ENCODE peak calls at places on chromosome 10, in four cellular contexts. One of them, this sample, is unnamed. For H3K27me3, the result is how much of the 10 kb centered on the place peaks cover.

GRCh38 chr10:35336921-35337741 is 822 bp downstream of the CCNY start:
- DNase-seq in GM12878: no peak
- DNase-seq in H1: no peak
- DNase-seq in HepG2: peak
- DNase-seq in this sample: peak

GRCh38 chr10:120184547-120185337 is 272.3 kb upstream of the PLPP4 start:
- DNase-seq in HepG2: no peak
- DNase-seq in H1: no peak
- DNase-seq in GM12878: no peak
- DNase-seq in this sample: no peak

GRCh38 chr10:122854648-122855047 is 9.0 kb upstream of the CUZD1 start:
- DNase-seq in GM12878: no peak
- DNase-seq in H1: no peak
- DNase-seq in HepG2: no peak
- DNase-seq in this sample: no peak

GRCh38 chr10:93352638-93353383 is 129.3 kb downstream of the MYOF start:
- DNase-seq in HepG2: peak
- DNase-seq in GM12878: no peak
- DNase-seq in H1: no peak
- DNase-seq in this sample: peak

GRCh38 chr10:63166742-63167258 is 33.7 kb downstream of the NRBF2 start:
- DNase-seq in HepG2: peak
- DNase-seq in GM12878: peak
- DNase-seq in H1: no peak
- DNase-seq in this sample: peak

GRCh38 chr10:33306126-33306525 is 28.3 kb downstream of the NRP1 start:
- DNase-seq in GM12878: no peak
- DNase-seq in HepG2: no peak
- DNase-seq in H1: no peak
- DNase-seq in this sample: no peak

GRCh38 chr10:60731134-60731883 is 47.0 kb upstream of the CDK1 start:
- DNase-seq in HepG2: no peak
- DNase-seq in GM12878: peak
- DNase-seq in H1: no peak
- DNase-seq in this sample: no peak

GRCh38 chr10:21134645-21135395 is 237.7 kb upstream of the NEBL start:
- DNase-seq in H1: no peak
- DNase-seq in GM12878: no peak
- DNase-seq in HepG2: peak
- DNase-seq in this sample: no peak

GRCh38 chr10:91712315-91712714 is 79.4 kb upstream of the PPP1R3C start:
- DNase-seq in H1: no peak
- DNase-seq in HepG2: no peak
- DNase-seq in GM12878: no peak
- DNase-seq in this sample: no peak

GRCh38 chr10:7529638-7530037 is 118.8 kb upstream of the SFMBT2 start:
- DNase-seq in H1: peak
- DNase-seq in GM12878: no peak
- DNase-seq in HepG2: peak
- DNase-seq in this sample: no peak

GRCh38 chr10:78952686-78953085 is 116.1 kb upstream of the ZMIZ1 start:
- DNase-seq in HepG2: no peak
- DNase-seq in H1: no peak
- DNase-seq in GM12878: no peak
- DNase-seq in this sample: no peak

GRCh38 chr10:105188737-105189463 is 547.8 kb downstream of the SORCS3 start:
- DNase-seq in GM12878: no peak
- DNase-seq in H1: no peak
- DNase-seq in HepG2: peak
- DNase-seq in this sample: no peak

GRCh38 chr10:120466006-120466405 is 9.0 kb downstream of the PLPP4 start:
- DNase-seq in H1: no peak
- DNase-seq in GM12878: no peak
- DNase-seq in HepG2: no peak
- DNase-seq in this sample: no peak

GRCh38 chr10:75035975-75036708 is 75.3 kb upstream of the SAMD8 start:
- DNase-seq in GM12878: no peak
- DNase-seq in H1: no peak
- DNase-seq in HepG2: no peak
- DNase-seq in this sample: no peak

GRCh38 chr10:6203331-6204062 is 765 bp downstream of the PFKFB3 start:
- DNase-seq in H1: no peak
- DNase-seq in GM12878: no peak
- DNase-seq in HepG2: no peak
- DNase-seq in this sample: peak

GRCh38 chr10:58951750-58952149 is 224.7 kb upstream of the PHYHIPL start:
- DNase-seq in H1: no peak
- DNase-seq in GM12878: no peak
- DNase-seq in HepG2: no peak
- DNase-seq in this sample: no peak

GRCh38 chr10:42979730-42980467 is 97.0 kb upstream of the RET start:
- DNase-seq in H1: no peak
- DNase-seq in GM12878: no peak
- DNase-seq in HepG2: no peak
- DNase-seq in this sample: no peak

GRCh38 chr10:121808835-121809234 is 119.0 kb downstream of the ATE1 start:
- DNase-seq in H1: no peak
- DNase-seq in GM12878: no peak
- DNase-seq in HepG2: no peak
- DNase-seq in this sample: no peak

GRCh38 chr10:31186225-31187010 is 132.6 kb upstream of the ZEB1 start:
- DNase-seq in HepG2: peak
- DNase-seq in H1: no peak
- DNase-seq in GM12878: no peak
- DNase-seq in this sample: no peak

GRCh38 chr10:103513383-103514060 is 20.0 kb downstream of the NEURL1 start:
- DNase-seq in HepG2: no peak
- DNase-seq in GM12878: no peak
- DNase-seq in H1: no peak
- DNase-seq in this sample: no peak

GRCh38 chr10:44902838-44903545 is 8.1 kb upstream of the TMEM72 start:
- DNase-seq in GM12878: no peak
- DNase-seq in H1: no peak
- DNase-seq in HepG2: no peak
- DNase-seq in this sample: no peak

GRCh38 chr10:92880233-92880861 is 32.0 kb downstream of the EXOC6 start:
- DNase-seq in GM12878: no peak
- DNase-seq in H1: no peak
- DNase-seq in HepG2: peak
- DNase-seq in this sample: no peak

GRCh38 chr10:66218981-66219587 is 706.8 kb upstream of the LRRTM3 start:
- DNase-seq in H1: no peak
- DNase-seq in GM12878: no peak
- DNase-seq in HepG2: no peak
- DNase-seq in this sample: no peak

DNA sequence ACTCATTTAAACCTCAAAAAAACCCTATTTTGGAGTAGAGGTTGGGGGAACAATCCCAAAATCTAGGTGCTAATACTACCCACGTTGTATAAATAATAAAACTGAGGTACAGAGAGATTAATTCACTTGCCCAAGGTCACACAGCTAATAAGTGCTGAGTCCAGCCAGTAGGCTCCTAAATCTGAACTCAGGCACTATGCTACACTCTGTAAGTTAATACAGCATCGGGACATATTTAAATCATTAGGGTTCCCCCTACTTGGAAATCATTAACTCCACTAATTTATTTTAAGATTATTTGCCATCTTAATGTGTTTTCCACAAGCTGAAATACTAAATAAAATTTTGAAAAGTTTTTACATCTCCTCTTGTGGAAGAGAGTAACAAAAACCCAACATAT is 24.2 kb downstream of the PIP4K2A start:
- DNase-seq in H1: no peak
- DNase-seq in GM12878: no peak
- DNase-seq in HepG2: no peak
- DNase-seq in this sample: no peak
- H3K27me3 ChIP-seq in H1: under half
- H3K27me3 ChIP-seq in GM12878: under half
- H3K27me3 ChIP-seq in HepG2: under half
- H3K27me3 ChIP-seq in this sample: under half

DNA sequence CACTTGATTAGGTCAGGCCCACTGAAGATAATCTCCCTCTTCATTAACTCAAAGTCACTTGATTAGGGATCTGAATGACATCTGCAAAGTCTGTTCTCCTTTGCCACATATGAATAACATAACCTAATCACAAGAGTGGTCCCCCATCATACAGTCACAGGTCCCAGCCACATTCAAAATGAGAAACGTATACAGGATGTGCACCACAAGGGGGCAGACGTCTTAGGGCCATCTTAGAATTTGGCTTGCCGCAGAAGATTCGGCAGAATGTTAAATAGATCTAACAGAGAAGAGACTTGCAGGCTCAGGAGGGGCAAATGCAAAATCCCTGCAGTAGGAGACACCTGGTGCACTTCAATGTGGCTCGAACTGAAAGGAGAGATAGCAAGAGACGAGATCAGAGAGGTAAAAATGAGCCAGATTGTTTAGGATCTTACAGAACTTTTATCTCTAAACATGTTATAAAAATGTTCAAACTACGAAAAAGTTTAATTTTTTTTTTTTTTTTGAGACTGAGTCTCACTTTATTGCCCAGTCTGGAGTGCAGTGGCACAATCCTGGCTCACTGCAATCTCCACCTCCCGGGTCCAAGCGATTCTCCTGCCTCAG is 10.4 kb upstream of the SMC3 start:
- DNase-seq in HepG2: peak
- DNase-seq in GM12878: no peak
- DNase-seq in H1: no peak
- DNase-seq in this sample: peak
- TF ChIP-seq KDM1A in HepG2: no peak
- TF ChIP-seq KDM1A in GM12878: no peak
- TF ChIP-seq KDM1A in H1: no peak
- TF ChIP-seq KDM1A in this sample: no peak

DNA sequence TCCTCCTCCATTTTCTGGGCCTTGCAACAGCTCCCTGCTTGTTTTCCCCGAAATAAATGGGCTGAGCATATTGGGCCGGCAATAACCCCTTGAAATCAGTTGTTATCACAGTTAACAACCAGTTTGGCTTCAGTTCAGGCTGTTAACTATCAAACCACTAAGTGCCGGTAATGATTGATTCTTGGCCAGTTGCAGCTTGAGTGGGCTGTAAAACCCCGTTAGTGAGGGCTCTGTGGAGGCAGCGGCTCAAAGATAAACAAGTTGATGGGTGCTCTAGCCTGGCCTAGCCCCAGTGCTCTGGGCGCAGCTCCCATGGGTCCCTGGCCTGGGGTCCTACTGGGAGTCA is 8.3 kb downstream of the FGF8 start:
- DNase-seq in H1: no peak
- DNase-seq in GM12878: no peak
- DNase-seq in HepG2: no peak
- DNase-seq in this sample: no peak
- H3K27me3 ChIP-seq in H1: under half
- H3K27me3 ChIP-seq in GM12878: under half
- H3K27me3 ChIP-seq in HepG2: half or more
- H3K27me3 ChIP-seq in this sample: under half

DNA sequence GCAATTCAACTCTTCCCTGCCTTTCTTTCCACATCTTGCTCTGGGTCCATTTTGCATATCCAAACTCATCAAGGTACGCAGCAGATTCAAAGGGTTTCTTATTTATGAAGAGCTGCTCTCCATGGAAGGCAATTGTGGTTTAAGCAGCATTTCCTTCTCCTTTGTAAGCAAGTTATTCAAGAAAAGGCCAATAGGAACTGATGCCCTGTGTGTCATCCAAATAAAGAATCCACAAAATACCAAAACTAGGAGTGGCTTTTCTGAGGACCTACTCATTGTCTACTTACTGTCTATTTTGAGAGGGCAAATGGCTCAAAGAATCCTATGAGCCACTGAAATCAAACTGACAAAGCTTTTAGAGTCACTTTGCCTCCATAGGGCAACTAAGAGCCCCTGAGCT is 253.1 kb downstream of the PTEN start:
- DNase-seq in H1: no peak
- DNase-seq in GM12878: no peak
- DNase-seq in HepG2: no peak
- DNase-seq in this sample: no peak
- TF ChIP-seq KDM1A in H1: no peak
- TF ChIP-seq KDM1A in GM12878: no peak
- TF ChIP-seq KDM1A in HepG2: no peak
- TF ChIP-seq KDM1A in this sample: no peak

DNA sequence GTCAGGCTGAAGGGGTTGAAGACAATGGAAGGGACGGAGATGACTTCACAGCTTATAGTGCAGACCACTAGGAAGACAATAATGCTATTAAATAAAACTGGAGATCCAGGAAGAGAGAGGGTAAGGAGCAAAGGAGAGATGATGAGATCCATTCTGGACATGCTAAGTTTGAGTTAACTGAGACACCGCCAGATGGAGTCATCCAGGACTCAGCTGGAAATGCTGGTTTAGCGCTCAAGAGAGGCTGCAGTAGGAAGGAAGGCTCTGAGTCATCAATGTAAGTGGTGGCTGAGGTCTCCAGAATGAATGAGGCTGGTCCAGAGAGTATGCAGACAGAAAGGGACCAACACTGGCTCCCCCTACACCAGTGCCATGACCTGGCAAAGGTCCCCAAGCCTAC is 9.1 kb downstream of the GFRA1 start:
- DNase-seq in H1: no peak
- DNase-seq in HepG2: no peak
- DNase-seq in GM12878: no peak
- DNase-seq in this sample: no peak
- H3K27me3 ChIP-seq in H1: under half
- H3K27me3 ChIP-seq in HepG2: under half
- H3K27me3 ChIP-seq in GM12878: under half
- H3K27me3 ChIP-seq in this sample: under half